ENCODE peak calls at places on chromosomes 13 and 19, in five cellular contexts. Y, F, H, J and O are unnamed samples.

GRCh38 chr13:113398963-113399754 is 35.2 kb upstream of the GRTP1 start:
- DNase-seq in Y (peak; percentile 82), F (peak; percentile 72), H (no peak), J (no peak), O (no peak)

GRCh38 chr19:48556163-48556562 is 4.2 kb downstream of the SULT2B1 start:
- DNase-seq in Y (no peak), F (peak; percentile 62), H (no peak), J (peak; percentile 50), O (no peak)

GRCh38 chr19:39679791-39680168 is 24.1 kb downstream of the LGALS16 start:
- DNase-seq in Y (no peak), F (no peak), H (peak; percentile 15), J (no peak), O (no peak)

GRCh38 chr19:5934779-5935472 is 20.9 kb downstream of the CAPS start:
- DNase-seq in Y (no peak), F (peak; percentile 47), H (no peak), J (peak; percentile 81), O (no peak)

GRCh38 chr13:89695343-89696257 is 1651.9 kb upstream of the MIR17HG start:
- DNase-seq in Y (no peak), F (peak; percentile 27), H (peak; percentile 7), J (peak; percentile 68), O (no peak)

GRCh38 chr19:1804858-1805257 is 7.2 kb downstream of the ATP8B3 start:
- DNase-seq in Y (no peak), F (no peak), H (no peak), J (no peak), O (no peak)

GRCh38 chr19:20423381-20424207 is 142.0 kb downstream of the ZNF737 start:
- DNase-seq in Y (peak; percentile 91), F (peak; percentile 71), H (peak; percentile 18), J (no peak), O (peak; percentile 28)

GRCh38 chr13:107275945-107276614 is 708.1 kb upstream of the ARGLU1 start:
- DNase-seq in Y (no peak), F (no peak), H (no peak), J (peak; percentile 79), O (no peak)

GRCh38 chr19:6423499-6424189 is 967 bp downstream of the KHSRP start:
- DNase-seq in Y (peak; percentile 86), F (peak; percentile 42), H (peak; percentile 75), J (peak; percentile 57), O (peak; percentile 26)

GRCh38 chr19:35545855-35546381 is 492 bp downstream of the TMEM147 start:
- DNase-seq in Y (no peak), F (peak; percentile 18), H (peak; percentile 82), J (no peak), O (peak; percentile 68)

GRCh38 chr13:99265823-99266426 is 7.7 kb upstream of the GPR18 start:
- DNase-seq in Y (no peak), F (peak; percentile 41), H (peak; percentile 32), J (peak; percentile 64), O (no peak)

GRCh38 chr13:51761638-51762350 is 42.2 kb downstream of the DHRS12 start:
- DNase-seq in Y (no peak), F (no peak), H (no peak), J (no peak), O (no peak)

GRCh38 chr19:23932878-23933277 is 18.2 kb downstream of the ZNF726 start:
- DNase-seq in Y (no peak), F (no peak), H (no peak), J (no peak), O (no peak)

GRCh38 chr19:6822311-6822670 is 49.8 kb downstream of the VAV1 start:
- DNase-seq in Y (no peak), F (no peak), H (no peak), J (no peak), O (no peak)

GRCh38 chr13:71515639-71516038 is 351.4 kb downstream of the DACH1 start:
- DNase-seq in Y (no peak), F (no peak), H (no peak), J (peak; percentile 22), O (no peak)

GRCh38 chr13:70310720-70311119 is 202.5 kb upstream of the KLHL1 start:
- DNase-seq in Y (no peak), F (peak; percentile 13), H (peak; percentile 3), J (peak; percentile 34), O (no peak)

GRCh38 chr13:108276060-108276459 is 6.5 kb downstream of the TNFSF13B start:
- DNase-seq in Y (no peak), F (no peak), H (no peak), J (no peak), O (no peak)

GRCh38 chr19:55686311-55687050 is 11.5 kb downstream of the EPN1 start:
- DNase-seq in Y (no peak), F (no peak), H (no peak), J (no peak), O (no peak)

GRCh38 chr13:31161583-31162150 is at the start of gene HSPH1:
- DNase-seq in Y (peak; percentile 100), F (peak; percentile 98), H (peak; percentile 93), J (peak; percentile 98), O (peak; percentile 96)

GRCh38 chr19:37966211-37967072 is 59.4 kb downstream of the SIPA1L3 start:
- DNase-seq in Y (peak; percentile 82), F (peak; percentile 75), H (no peak), J (no peak), O (no peak)

GRCh38 chr13:76516013-76516412 is 370.2 kb downstream of the KCTD12 start:
- DNase-seq in Y (no peak), F (peak; percentile 90), H (no peak), J (no peak), O (no peak)

GRCh38 chr13:60887711-60888110 is 490.7 kb downstream of the TDRD3 start:
- DNase-seq in Y (no peak), F (no peak), H (no peak), J (no peak), O (no peak)

GRCh38 chr13:31166591-31166990 is 4.9 kb upstream of the HSPH1 start:
- DNase-seq in Y (no peak), F (peak; percentile 41), H (no peak), J (no peak), O (no peak)

GRCh38 chr19:38953677-38954076 is 21.9 kb downstream of the FBXO17 start:
- DNase-seq in Y (no peak), F (no peak), H (no peak), J (no peak), O (no peak)

GRCh38 chr13:113742000-113742441 is 17.0 kb upstream of the TMEM255B start:
- DNase-seq in Y (no peak), F (peak; percentile 22), H (no peak), J (no peak), O (no peak)

GRCh38 chr19:35797663-35798062 is 15.0 kb downstream of the PRODH2 start:
- DNase-seq in Y (no peak), F (no peak), H (no peak), J (no peak), O (no peak)

GRCh38 chr13:77740931-77741586 is 43.6 kb downstream of the SLAIN1 start:
- DNase-seq in Y (no peak), F (no peak), H (no peak), J (no peak), O (no peak)

GRCh38 chr19:10537668-10538067 is 6.0 kb upstream of the ATG4D start:
- DNase-seq in Y (no peak), F (no peak), H (no peak), J (no peak), O (no peak)

GRCh38 chr19:4233282-4233853 is 4.0 kb downstream of the EBI3 start:
- DNase-seq in Y (no peak), F (no peak), H (peak; percentile 62), J (no peak), O (peak; percentile 59)
- TF ChIP-seq CTCF in Y (peak; percentile 63), F (peak; percentile 73), H (peak; percentile 83), J (peak; percentile 63), O (peak; percentile 46)

DNA sequence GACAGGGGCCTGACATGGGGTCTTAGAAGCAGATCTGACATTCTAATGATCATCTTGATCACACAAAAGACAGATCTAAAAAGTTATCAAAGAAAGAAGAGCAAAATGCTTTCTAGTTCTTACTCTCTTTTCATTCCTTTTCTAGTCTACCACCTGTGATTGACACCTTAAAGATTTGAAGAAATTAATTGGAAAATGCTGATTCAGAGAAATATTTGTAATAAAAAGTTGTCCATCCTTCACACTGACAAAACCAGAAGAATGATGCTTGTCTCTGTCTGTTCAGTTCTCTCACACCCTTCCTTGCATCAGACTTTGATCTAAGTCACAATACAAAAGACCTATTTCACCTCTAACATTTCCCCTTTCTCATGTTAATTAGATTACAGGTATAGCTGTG is 182.4 kb downstream of the RAP2A start:
- DNase-seq in Y (no peak), F (no peak), H (no peak), J (no peak), O (no peak)
- TF ChIP-seq CTCF in Y (no peak), F (no peak), H (no peak), J (no peak), O (no peak)

GRCh38 chr13:28494537-28494860 is 429 bp downstream of the FLT1 start:
- DNase-seq in Y (no peak), F (no peak), H (peak; percentile 66), J (peak; percentile 42), O (no peak)
- TF ChIP-seq CTCF in Y (no peak), F (no peak), H (no peak), J (no peak), O (no peak)

DNA sequence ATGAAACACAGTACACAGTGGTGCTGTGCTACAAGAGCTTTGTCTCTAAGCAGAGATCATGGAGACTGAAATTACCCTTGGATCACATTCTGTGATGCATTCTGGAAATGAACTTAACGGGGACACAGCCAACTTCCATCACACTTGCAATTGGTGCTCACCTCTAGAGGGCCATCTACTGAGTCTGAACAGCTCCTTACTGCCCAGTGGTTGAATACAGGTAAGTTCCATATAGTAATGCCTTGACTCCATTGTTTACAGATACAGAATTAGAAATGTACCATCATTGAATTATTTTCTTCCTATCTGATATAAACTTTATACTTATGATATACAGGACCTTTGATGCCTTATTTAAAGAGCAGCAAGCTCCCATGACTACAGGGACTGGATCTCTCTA is 686.4 kb downstream of the PCDH9 start:
- DNase-seq in Y (no peak), F (no peak), H (no peak), J (no peak), O (no peak)
- TF ChIP-seq CTCF in Y (no peak), F (no peak), H (peak; percentile 9), J (no peak), O (no peak)

GRCh38 chr19:45467115-45467455 is 711 bp upstream of the FOSB start:
- DNase-seq in Y (no peak), F (no peak), H (no peak), J (no peak), O (no peak)
- TF ChIP-seq CTCF in Y (no peak), F (no peak), H (no peak), J (no peak), O (no peak)

GRCh38 chr13:91133941-91134772 is 213.3 kb upstream of the MIR17HG start:
- DNase-seq in Y (no peak), F (peak; percentile 60), H (peak; percentile 34), J (peak; percentile 63), O (no peak)
- TF ChIP-seq CTCF in Y (no peak), F (peak; percentile 82), H (peak; percentile 51), J (peak; percentile 69), O (peak; percentile 60)